ENCODE peak calls at places on chromosomes 2 and 18, in four cellular contexts. H, T, C and G are unnamed samples.

GRCh38 chr2:95728878-95729511 is 137.2 kb downstream of the TRIM43 start:
- DNase-seq in H (peak; percentile 19), T (peak; percentile 17), C (peak; percentile 29), G (peak; percentile 54)

GRCh38 chr18:68840554-68841263 is 42.8 kb downstream of the CCDC102B start:
- DNase-seq in H (no peak), T (no peak), C (no peak), G (no peak)

GRCh38 chr2:128309341-128310093 is 9.2 kb downstream of the HS6ST1 start:
- DNase-seq in H (peak; percentile 73), T (no peak), C (no peak), G (no peak)

GRCh38 chr2:202950592-202950991 is 38.5 kb downstream of the CARF start:
- DNase-seq in H (peak; percentile 49), T (no peak), C (no peak), G (peak; percentile 61)

GRCh38 chr2:214830794-214831346 is 21.4 kb upstream of the BARD1 start:
- DNase-seq in H (peak; percentile 6), T (no peak), C (no peak), G (peak; percentile 8)

GRCh38 chr2:126970583-126970982 is 71.9 kb downstream of the TEX51 start:
- DNase-seq in H (no peak), T (no peak), C (no peak), G (no peak)

GRCh38 chr2:163175294-163175693 is 336.7 kb upstream of the KCNH7 start:
- DNase-seq in H (no peak), T (no peak), C (no peak), G (no peak)

GRCh38 chr2:88038263-88039105 is 17.1 kb downstream of the KRCC1 start:
- DNase-seq in H (no peak), T (no peak), C (no peak), G (no peak)

GRCh38 chr2:149380205-149380604 is 49.8 kb downstream of the LYPD6 start:
- DNase-seq in H (no peak), T (no peak), C (no peak), G (no peak)

GRCh38 chr2:172116107-172116506 is 13.4 kb upstream of the DLX2 start:
- DNase-seq in H (no peak), T (no peak), C (no peak), G (no peak)

GRCh38 chr18:13658444-13659204 is 67.7 kb downstream of the FAM210A start:
- DNase-seq in H (no peak), T (no peak), C (no peak), G (no peak)

GRCh38 chr2:166573393-166573792 is 79.3 kb upstream of the SCN7A start:
- DNase-seq in H (no peak), T (no peak), C (no peak), G (no peak)

GRCh38 chr2:159968282-159968900 is 94.0 kb downstream of the PLA2R1 start:
- DNase-seq in H (peak; percentile 31), T (no peak), C (peak; percentile 13), G (peak; percentile 46)

DNA sequence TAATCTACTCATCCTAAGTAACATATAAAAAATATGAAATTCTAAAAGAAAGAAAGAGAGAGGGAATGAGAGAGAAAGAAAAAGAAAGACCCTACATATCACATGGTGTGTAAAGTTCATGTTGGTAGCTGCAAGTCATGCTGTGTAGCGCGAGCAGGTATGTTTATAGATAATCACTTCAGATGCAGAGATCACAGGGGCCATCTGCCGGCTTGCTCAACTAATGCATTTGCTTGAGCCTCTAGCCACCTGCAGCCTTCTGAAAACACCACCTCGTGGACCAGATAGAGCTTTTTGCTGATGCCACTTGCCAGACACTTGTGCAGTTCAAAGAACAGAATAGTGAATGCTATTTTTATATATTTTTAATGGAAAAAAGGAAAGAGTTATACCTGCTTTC is 37.6 kb downstream of the CDH7 start:
- DNase-seq in H (no peak), T (no peak), C (no peak), G (no peak)
- TF ChIP-seq SPI1 in H (no peak), T (no peak), C (no peak), G (no peak)

GRCh38 chr2:102510791-102511575 is 38.0 kb downstream of the SLC9A4 start:
- DNase-seq in H (no peak), T (no peak), C (no peak), G (no peak)

GRCh38 chr2:102512161-102512560 is 39.1 kb downstream of the SLC9A4 start:
- DNase-seq in H (no peak), T (no peak), C (no peak), G (no peak)

GRCh38 chr2:102506743-102507142 is 33.7 kb downstream of the SLC9A4 start:
- DNase-seq in H (no peak), T (no peak), C (no peak), G (no peak)

GRCh38 chr2:102508863-102509262 is 35.8 kb downstream of the SLC9A4 start:
- DNase-seq in H (no peak), T (no peak), C (no peak), G (no peak)

GRCh38 chr2:102509749-102510148 is 36.7 kb downstream of the SLC9A4 start:
- DNase-seq in H (no peak), T (no peak), C (no peak), G (no peak)
- TF ChIP-seq SPI1 in H (no peak), T (no peak), C (no peak), G (no peak)

GRCh38 chr2:234307322-234307961 is 189.4 kb downstream of the ARL4C start:
- DNase-seq in H (no peak), T (no peak), C (no peak), G (no peak)

GRCh38 chr2:234306426-234307173 is 190.3 kb downstream of the ARL4C start:
- DNase-seq in H (no peak), T (no peak), C (no peak), G (no peak)

GRCh38 chr2:234304945-234305344 is 191.9 kb downstream of the ARL4C start:
- DNase-seq in H (no peak), T (no peak), C (no peak), G (no peak)

GRCh38 chr2:234308073-234308813 is 188.6 kb downstream of the ARL4C start:
- DNase-seq in H (no peak), T (no peak), C (no peak), G (no peak)

GRCh38 chr2:234305846-234306245 is 191.0 kb downstream of the ARL4C start:
- DNase-seq in H (no peak), T (no peak), C (no peak), G (no peak)
- TF ChIP-seq SPI1 in H (no peak), T (no peak), C (no peak), G (no peak)

GRCh38 chr18:63025251-63025710 is 294.3 kb downstream of the BCL2 start:
- DNase-seq in H (no peak), T (no peak), C (no peak), G (no peak)
- TF ChIP-seq SPI1 in H (no peak), T (no peak), C (no peak), G (no peak)

GRCh38 chr18:56307354-56307753 is 331.0 kb downstream of the TXNL1 start:
- DNase-seq in H (no peak), T (no peak), C (no peak), G (no peak)

GRCh38 chr18:56306793-56307192 is 331.6 kb downstream of the TXNL1 start:
- DNase-seq in H (no peak), T (no peak), C (no peak), G (no peak)

GRCh38 chr18:56307771-56308170 is 330.6 kb downstream of the TXNL1 start:
- DNase-seq in H (no peak), T (no peak), C (no peak), G (no peak)

GRCh38 chr18:56312554-56312953 is 325.8 kb downstream of the TXNL1 start:
- DNase-seq in H (no peak), T (no peak), C (no peak), G (no peak)

GRCh38 chr18:56309104-56309503 is 329.3 kb downstream of the TXNL1 start:
- DNase-seq in H (no peak), T (no peak), C (no peak), G (no peak)
- TF ChIP-seq SPI1 in H (no peak), T (no peak), C (no peak), G (no peak)

GRCh38 chr2:20397811-20398447 is 47.3 kb upstream of the PUM2 start:
- DNase-seq in H (no peak), T (no peak), C (no peak), G (no peak)

GRCh38 chr2:20393986-20394385 is 43.3 kb upstream of the PUM2 start:
- DNase-seq in H (no peak), T (no peak), C (no peak), G (no peak)

GRCh38 chr2:20390524-20391123 is 40.0 kb upstream of the PUM2 start:
- DNase-seq in H (no peak), T (no peak), C (no peak), G (no peak)

GRCh38 chr2:20396356-20397000 is 45.8 kb upstream of the PUM2 start:
- DNase-seq in H (no peak), T (no peak), C (no peak), G (no peak)

DNA sequence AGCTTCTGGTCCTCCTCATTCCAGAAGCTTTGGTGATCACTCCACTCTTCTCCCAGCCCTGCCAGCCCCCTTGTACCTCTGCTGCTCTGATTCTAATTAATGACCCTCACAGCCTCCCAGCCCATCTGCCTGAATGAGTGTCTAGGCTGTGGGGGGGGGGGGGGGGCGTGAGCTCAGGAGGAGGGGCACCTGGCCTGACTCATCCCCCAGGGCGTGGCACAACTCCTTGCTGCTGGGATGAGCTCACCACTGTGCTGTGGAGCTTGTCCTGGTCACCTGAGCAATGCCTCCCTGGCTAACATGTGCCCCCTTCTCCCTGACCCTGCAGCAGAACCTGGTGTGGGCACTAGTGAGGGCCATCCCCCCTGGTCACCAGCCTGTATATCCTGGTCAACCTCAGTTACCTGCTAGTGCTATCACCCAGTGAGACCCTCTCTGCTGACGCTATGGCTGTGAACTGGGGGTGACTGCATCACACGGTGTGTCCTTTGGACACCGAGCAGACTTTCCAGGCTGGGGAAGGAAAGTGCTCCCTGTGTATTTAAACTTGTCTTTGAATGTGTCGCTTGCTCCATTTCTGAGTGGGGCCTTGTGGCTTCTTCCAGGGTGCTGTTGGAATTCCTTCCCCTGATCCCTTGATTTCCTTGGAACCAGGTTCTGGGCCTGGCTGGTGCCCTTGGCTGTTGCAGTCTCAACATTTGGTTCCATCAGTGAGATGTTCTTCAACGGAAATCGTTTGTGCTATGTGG is 41.5 kb upstream of the PUM2 start:
- DNase-seq in H (peak; percentile 50), T (no peak), C (no peak), G (no peak)
- TF ChIP-seq SPI1 in H (no peak), T (no peak), C (no peak), G (no peak)

GRCh38 chr2:239049421-239050251 is 201.8 kb downstream of the TWIST2 start:
- DNase-seq in H (no peak), T (no peak), C (no peak), G (no peak)
- TF ChIP-seq SPI1 in H (no peak), T (no peak), C (no peak), G (no peak)

GRCh38 chr2:38037325-38037724 is 38.6 kb downstream of the CYP1B1 start:
- DNase-seq in H (no peak), T (no peak), C (no peak), G (no peak)
- TF ChIP-seq SPI1 in H (no peak), T (no peak), C (no peak), G (no peak)